ENCODE peak calls at places on chromosomes 5 and 9, in nine cellular contexts. One of them, this sample, is unnamed.

GRCh38 chr5:178462846-178463245 is 127.3 kb downstream of the COL23A1 start:
- DNase-seq in kidney epithelial cell: peak
- DNase-seq in left ventricle myocardium inferior: no peak
- DNase-seq in transverse colon: no peak
- DNase-seq in IMR-90: no peak
- DNase-seq in brain microvascular endothelial cell: no peak
- DNase-seq in GM10248: no peak
- DNase-seq in cardiac fibroblast: no peak
- DNase-seq in progenitor cell of endocrine pancreas: no peak
- DNase-seq in this sample: no peak

GRCh38 chr5:154972476-154973080 is 31.7 kb downstream of the MRPL22 start:
- DNase-seq in kidney epithelial cell: no peak
- DNase-seq in left ventricle myocardium inferior: no peak
- DNase-seq in transverse colon: no peak
- DNase-seq in IMR-90: peak
- DNase-seq in brain microvascular endothelial cell: peak
- DNase-seq in GM10248: no peak
- DNase-seq in cardiac fibroblast: peak
- DNase-seq in progenitor cell of endocrine pancreas: peak
- DNase-seq in this sample: peak

GRCh38 chr5:80959768-80960442 is at the start of gene RASGRF2:
- DNase-seq in kidney epithelial cell: no peak
- DNase-seq in left ventricle myocardium inferior: peak
- DNase-seq in transverse colon: peak
- DNase-seq in IMR-90: peak
- DNase-seq in brain microvascular endothelial cell: no peak
- DNase-seq in GM10248: no peak
- DNase-seq in cardiac fibroblast: peak
- DNase-seq in progenitor cell of endocrine pancreas: peak
- DNase-seq in this sample: no peak

GRCh38 chr9:123784513-123784912 is 145.4 kb downstream of the DENND1A start:
- DNase-seq in kidney epithelial cell: no peak
- DNase-seq in left ventricle myocardium inferior: no peak
- DNase-seq in transverse colon: no peak
- DNase-seq in IMR-90: peak
- DNase-seq in brain microvascular endothelial cell: peak
- DNase-seq in GM10248: no peak
- DNase-seq in cardiac fibroblast: peak
- DNase-seq in progenitor cell of endocrine pancreas: no peak
- DNase-seq in this sample: peak

GRCh38 chr5:133977161-133977787 is 8.8 kb upstream of the C5orf15 start:
- DNase-seq in kidney epithelial cell: no peak
- DNase-seq in left ventricle myocardium inferior: no peak
- DNase-seq in transverse colon: no peak
- DNase-seq in IMR-90: peak
- DNase-seq in brain microvascular endothelial cell: no peak
- DNase-seq in GM10248: peak
- DNase-seq in cardiac fibroblast: no peak
- DNase-seq in progenitor cell of endocrine pancreas: no peak
- DNase-seq in this sample: no peak

GRCh38 chr9:34376596-34377401 is at the start of gene MYORG:
- DNase-seq in kidney epithelial cell: peak
- DNase-seq in left ventricle myocardium inferior: peak
- DNase-seq in transverse colon: peak
- DNase-seq in IMR-90: peak
- DNase-seq in brain microvascular endothelial cell: peak
- DNase-seq in GM10248: peak
- DNase-seq in cardiac fibroblast: peak
- DNase-seq in progenitor cell of endocrine pancreas: peak
- DNase-seq in this sample: peak

GRCh38 chr9:101254733-101255473 is 129.9 kb downstream of the BAAT start:
- DNase-seq in kidney epithelial cell: no peak
- DNase-seq in left ventricle myocardium inferior: no peak
- DNase-seq in transverse colon: no peak
- DNase-seq in IMR-90: no peak
- DNase-seq in brain microvascular endothelial cell: no peak
- DNase-seq in GM10248: no peak
- DNase-seq in cardiac fibroblast: no peak
- DNase-seq in progenitor cell of endocrine pancreas: no peak
- DNase-seq in this sample: no peak

GRCh38 chr9:98789765-98790600 is 6.4 kb downstream of the ANKS6 start:
- DNase-seq in kidney epithelial cell: no peak
- DNase-seq in left ventricle myocardium inferior: no peak
- DNase-seq in transverse colon: no peak
- DNase-seq in IMR-90: no peak
- DNase-seq in brain microvascular endothelial cell: no peak
- DNase-seq in GM10248: no peak
- DNase-seq in cardiac fibroblast: no peak
- DNase-seq in progenitor cell of endocrine pancreas: no peak
- DNase-seq in this sample: no peak

GRCh38 chr5:81556809-81557208 is 162.9 kb upstream of the ACOT12 start:
- DNase-seq in kidney epithelial cell: no peak
- DNase-seq in left ventricle myocardium inferior: no peak
- DNase-seq in transverse colon: no peak
- DNase-seq in IMR-90: no peak
- DNase-seq in brain microvascular endothelial cell: no peak
- DNase-seq in GM10248: no peak
- DNase-seq in cardiac fibroblast: no peak
- DNase-seq in progenitor cell of endocrine pancreas: no peak
- DNase-seq in this sample: no peak

GRCh38 chr5:138632900-138633489 is 57.8 kb upstream of the HSPA9 start:
- DNase-seq in kidney epithelial cell: peak
- DNase-seq in left ventricle myocardium inferior: peak
- DNase-seq in transverse colon: peak
- DNase-seq in IMR-90: peak
- DNase-seq in brain microvascular endothelial cell: peak
- DNase-seq in GM10248: peak
- DNase-seq in cardiac fibroblast: peak
- DNase-seq in progenitor cell of endocrine pancreas: no peak
- DNase-seq in this sample: peak

GRCh38 chr5:132506094-132506692 is 15.6 kb upstream of the IRF1 start:
- DNase-seq in kidney epithelial cell: no peak
- DNase-seq in left ventricle myocardium inferior: no peak
- DNase-seq in transverse colon: peak
- DNase-seq in IMR-90: peak
- DNase-seq in brain microvascular endothelial cell: peak
- DNase-seq in GM10248: peak
- DNase-seq in cardiac fibroblast: peak
- DNase-seq in progenitor cell of endocrine pancreas: no peak
- DNase-seq in this sample: peak

GRCh38 chr5:107542428-107542827 is 128.3 kb downstream of the EFNA5 start:
- DNase-seq in kidney epithelial cell: peak
- DNase-seq in left ventricle myocardium inferior: peak
- DNase-seq in transverse colon: peak
- DNase-seq in IMR-90: peak
- DNase-seq in brain microvascular endothelial cell: peak
- DNase-seq in GM10248: no peak
- DNase-seq in cardiac fibroblast: peak
- DNase-seq in progenitor cell of endocrine pancreas: no peak
- DNase-seq in this sample: peak

GRCh38 chr9:113626735-113627495 is 163.4 kb downstream of the RGS3 start:
- DNase-seq in kidney epithelial cell: no peak
- DNase-seq in left ventricle myocardium inferior: peak
- DNase-seq in transverse colon: no peak
- DNase-seq in IMR-90: no peak
- DNase-seq in brain microvascular endothelial cell: no peak
- DNase-seq in GM10248: no peak
- DNase-seq in cardiac fibroblast: peak
- DNase-seq in progenitor cell of endocrine pancreas: no peak
- DNase-seq in this sample: no peak

GRCh38 chr5:138032028-138032571 is 779 bp downstream of the FAM13B start:
- DNase-seq in kidney epithelial cell: no peak
- DNase-seq in left ventricle myocardium inferior: peak
- DNase-seq in transverse colon: peak
- DNase-seq in IMR-90: peak
- DNase-seq in brain microvascular endothelial cell: peak
- DNase-seq in GM10248: peak
- DNase-seq in cardiac fibroblast: peak
- DNase-seq in progenitor cell of endocrine pancreas: no peak
- DNase-seq in this sample: peak

DNA sequence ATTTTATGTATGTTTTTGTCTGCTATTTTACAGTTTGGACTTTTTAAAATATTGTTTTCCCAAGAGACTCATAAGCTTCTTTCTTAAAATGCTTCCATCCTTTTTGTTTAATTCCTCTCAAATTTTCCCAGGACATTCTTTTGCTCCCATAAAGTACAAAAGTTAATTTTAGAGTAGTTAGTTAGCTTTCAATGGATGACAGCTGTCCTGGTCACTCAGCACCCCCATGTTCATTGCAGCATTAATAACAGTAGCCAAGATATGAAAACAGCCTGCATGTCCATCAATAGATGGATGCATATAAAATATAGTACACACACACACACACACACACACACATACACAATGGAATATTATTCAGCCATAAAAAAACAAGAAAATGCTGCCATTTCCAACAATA is 245.9 kb downstream of the LURAP1L start:
- DNase-seq in kidney epithelial cell: no peak
- DNase-seq in left ventricle myocardium inferior: no peak
- DNase-seq in transverse colon: no peak
- DNase-seq in IMR-90: no peak
- DNase-seq in brain microvascular endothelial cell: no peak
- DNase-seq in GM10248: no peak
- DNase-seq in cardiac fibroblast: no peak
- DNase-seq in progenitor cell of endocrine pancreas: no peak
- DNase-seq in this sample: no peak
- TF ChIP-seq CTCF in kidney epithelial cell: no peak
- TF ChIP-seq CTCF in left ventricle myocardium inferior: no peak
- TF ChIP-seq CTCF in transverse colon: no peak
- TF ChIP-seq CTCF in IMR-90: no peak
- TF ChIP-seq CTCF in brain microvascular endothelial cell: no peak
- TF ChIP-seq CTCF in GM10248: no peak
- TF ChIP-seq CTCF in cardiac fibroblast: no peak
- TF ChIP-seq CTCF in progenitor cell of endocrine pancreas: no peak
- TF ChIP-seq CTCF in this sample: no peak

GRCh38 chr5:146032911-146033310 is 72.5 kb downstream of the PLAC8L1 start:
- DNase-seq in kidney epithelial cell: no peak
- DNase-seq in left ventricle myocardium inferior: no peak
- DNase-seq in transverse colon: no peak
- DNase-seq in IMR-90: no peak
- DNase-seq in brain microvascular endothelial cell: no peak
- DNase-seq in GM10248: no peak
- DNase-seq in cardiac fibroblast: no peak
- DNase-seq in progenitor cell of endocrine pancreas: no peak
- DNase-seq in this sample: no peak

GRCh38 chr5:146034605-146035004 is 70.8 kb downstream of the PLAC8L1 start:
- DNase-seq in kidney epithelial cell: no peak
- DNase-seq in left ventricle myocardium inferior: no peak
- DNase-seq in transverse colon: no peak
- DNase-seq in IMR-90: no peak
- DNase-seq in brain microvascular endothelial cell: no peak
- DNase-seq in GM10248: no peak
- DNase-seq in cardiac fibroblast: no peak
- DNase-seq in progenitor cell of endocrine pancreas: no peak
- DNase-seq in this sample: no peak

GRCh38 chr5:146039420-146039819 is 66.0 kb downstream of the PLAC8L1 start:
- DNase-seq in kidney epithelial cell: no peak
- DNase-seq in left ventricle myocardium inferior: no peak
- DNase-seq in transverse colon: peak
- DNase-seq in IMR-90: no peak
- DNase-seq in brain microvascular endothelial cell: no peak
- DNase-seq in GM10248: no peak
- DNase-seq in cardiac fibroblast: no peak
- DNase-seq in progenitor cell of endocrine pancreas: no peak
- DNase-seq in this sample: no peak

GRCh38 chr5:146034127-146034526 is 71.2 kb downstream of the PLAC8L1 start:
- DNase-seq in kidney epithelial cell: no peak
- DNase-seq in left ventricle myocardium inferior: no peak
- DNase-seq in transverse colon: no peak
- DNase-seq in IMR-90: no peak
- DNase-seq in brain microvascular endothelial cell: no peak
- DNase-seq in GM10248: no peak
- DNase-seq in cardiac fibroblast: no peak
- DNase-seq in progenitor cell of endocrine pancreas: no peak
- DNase-seq in this sample: no peak
- TF ChIP-seq CTCF in kidney epithelial cell: no peak
- TF ChIP-seq CTCF in left ventricle myocardium inferior: no peak
- TF ChIP-seq CTCF in transverse colon: no peak
- TF ChIP-seq CTCF in IMR-90: no peak
- TF ChIP-seq CTCF in brain microvascular endothelial cell: no peak
- TF ChIP-seq CTCF in GM10248: no peak
- TF ChIP-seq CTCF in cardiac fibroblast: no peak
- TF ChIP-seq CTCF in progenitor cell of endocrine pancreas: no peak
- TF ChIP-seq CTCF in this sample: no peak

DNA sequence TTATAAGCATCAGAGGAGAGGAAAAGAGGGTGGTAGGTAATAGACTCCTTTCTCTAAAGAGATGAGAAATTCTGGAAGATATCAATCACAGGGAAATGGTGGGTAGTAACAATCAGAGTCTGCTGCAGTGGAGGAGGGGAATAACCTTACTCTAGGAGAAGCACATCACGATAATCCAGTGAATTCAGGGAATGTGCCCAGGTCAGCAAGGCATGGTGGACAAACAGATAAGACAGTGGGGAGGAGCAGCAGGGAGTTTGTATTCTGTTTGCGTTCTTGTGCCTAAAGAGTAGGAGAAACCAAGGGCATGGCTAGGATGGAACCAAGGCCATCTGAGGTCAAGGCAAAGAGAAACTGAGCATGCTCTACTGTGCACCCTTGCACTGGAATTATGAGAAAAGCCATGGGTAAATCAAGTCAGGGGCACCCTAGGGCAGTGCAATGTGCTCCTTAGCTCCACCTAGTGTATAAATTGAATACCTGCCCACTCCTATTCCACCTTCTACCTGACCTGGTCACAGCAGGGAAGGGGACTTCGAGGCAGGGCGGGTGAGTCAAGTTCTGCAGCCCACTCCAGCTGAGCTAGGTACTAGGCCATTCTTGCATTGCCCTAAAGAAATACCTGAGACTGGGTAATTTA is 31.6 kb downstream of the RETREG1 start:
- DNase-seq in kidney epithelial cell: no peak
- DNase-seq in left ventricle myocardium inferior: no peak
- DNase-seq in transverse colon: no peak
- DNase-seq in IMR-90: no peak
- DNase-seq in brain microvascular endothelial cell: no peak
- DNase-seq in GM10248: no peak
- DNase-seq in cardiac fibroblast: no peak
- DNase-seq in progenitor cell of endocrine pancreas: no peak
- DNase-seq in this sample: no peak
- TF ChIP-seq CTCF in kidney epithelial cell: peak
- TF ChIP-seq CTCF in left ventricle myocardium inferior: peak
- TF ChIP-seq CTCF in transverse colon: peak
- TF ChIP-seq CTCF in IMR-90: peak
- TF ChIP-seq CTCF in brain microvascular endothelial cell: peak
- TF ChIP-seq CTCF in GM10248: peak
- TF ChIP-seq CTCF in cardiac fibroblast: peak
- TF ChIP-seq CTCF in progenitor cell of endocrine pancreas: peak
- TF ChIP-seq CTCF in this sample: peak

GRCh38 chr5:78984020-78984610 is 995 bp downstream of the ARSB start:
- DNase-seq in kidney epithelial cell: no peak
- DNase-seq in left ventricle myocardium inferior: no peak
- DNase-seq in transverse colon: no peak
- DNase-seq in IMR-90: peak
- DNase-seq in brain microvascular endothelial cell: peak
- DNase-seq in GM10248: no peak
- DNase-seq in cardiac fibroblast: no peak
- DNase-seq in progenitor cell of endocrine pancreas: no peak
- DNase-seq in this sample: peak
- TF ChIP-seq CTCF in kidney epithelial cell: no peak
- TF ChIP-seq CTCF in left ventricle myocardium inferior: no peak
- TF ChIP-seq CTCF in transverse colon: peak
- TF ChIP-seq CTCF in IMR-90: no peak
- TF ChIP-seq CTCF in brain microvascular endothelial cell: no peak
- TF ChIP-seq CTCF in GM10248: no peak
- TF ChIP-seq CTCF in cardiac fibroblast: no peak
- TF ChIP-seq CTCF in progenitor cell of endocrine pancreas: no peak
- TF ChIP-seq CTCF in this sample: no peak

This sample was measured in fibroblast of mammary gland.